ENCODE peak calls at places on chromosomes 12 and 14, in eight cellular contexts. One of them, this sample, is unnamed.

GRCh38 chr14:92105845-92106094 is 612 bp downstream of the ATXN3 start:
- DNase-seq in MM.1S: no peak
- DNase-seq in GM23248: peak
- DNase-seq in PC-3: peak
- DNase-seq in GM23338: no peak
- DNase-seq in neural progenitor cell: no peak
- DNase-seq in HCT116: no peak
- DNase-seq in SK-N-SH: no peak
- DNase-seq in this sample: peak

GRCh38 chr12:92623386-92623785 is 79.4 kb upstream of the PLEKHG7 start:
- DNase-seq in MM.1S: no peak
- DNase-seq in GM23248: no peak
- DNase-seq in PC-3: no peak
- DNase-seq in GM23338: no peak
- DNase-seq in neural progenitor cell: no peak
- DNase-seq in HCT116: no peak
- DNase-seq in SK-N-SH: no peak
- DNase-seq in this sample: no peak

GRCh38 chr12:38905480-38906351 is at the start of gene CPNE8:
- DNase-seq in MM.1S: peak
- DNase-seq in GM23248: peak
- DNase-seq in PC-3: peak
- DNase-seq in GM23338: peak
- DNase-seq in neural progenitor cell: peak
- DNase-seq in HCT116: peak
- DNase-seq in SK-N-SH: peak
- DNase-seq in this sample: no peak

GRCh38 chr14:69315302-69315701 is 55.3 kb downstream of the GALNT16 start:
- DNase-seq in MM.1S: no peak
- DNase-seq in GM23248: no peak
- DNase-seq in PC-3: peak
- DNase-seq in GM23338: no peak
- DNase-seq in neural progenitor cell: no peak
- DNase-seq in HCT116: no peak
- DNase-seq in SK-N-SH: no peak
- DNase-seq in this sample: no peak

GRCh38 chr12:89977356-89978185 is 268.9 kb upstream of the ATP2B1 start:
- DNase-seq in MM.1S: no peak
- DNase-seq in GM23248: peak
- DNase-seq in PC-3: peak
- DNase-seq in GM23338: no peak
- DNase-seq in neural progenitor cell: no peak
- DNase-seq in HCT116: no peak
- DNase-seq in SK-N-SH: no peak
- DNase-seq in this sample: no peak

GRCh38 chr12:119178544-119179334 is at the start of gene HSPB8:
- DNase-seq in MM.1S: no peak
- DNase-seq in GM23248: peak
- DNase-seq in PC-3: peak
- DNase-seq in GM23338: peak
- DNase-seq in neural progenitor cell: peak
- DNase-seq in HCT116: peak
- DNase-seq in SK-N-SH: peak
- DNase-seq in this sample: no peak

GRCh38 chr12:25249951-25250738 is 584 bp downstream of the KRAS start:
- DNase-seq in MM.1S: peak
- DNase-seq in GM23248: peak
- DNase-seq in PC-3: no peak
- DNase-seq in GM23338: peak
- DNase-seq in neural progenitor cell: peak
- DNase-seq in HCT116: no peak
- DNase-seq in SK-N-SH: peak
- DNase-seq in this sample: peak

GRCh38 chr12:107393043-107393725 is 292.4 kb upstream of the PWP1 start:
- DNase-seq in MM.1S: no peak
- DNase-seq in GM23248: no peak
- DNase-seq in PC-3: no peak
- DNase-seq in GM23338: no peak
- DNase-seq in neural progenitor cell: no peak
- DNase-seq in HCT116: no peak
- DNase-seq in SK-N-SH: no peak
- DNase-seq in this sample: no peak

GRCh38 chr14:31395572-31396205 is 24.7 kb downstream of the HEATR5A start:
- DNase-seq in MM.1S: no peak
- DNase-seq in GM23248: peak
- DNase-seq in PC-3: no peak
- DNase-seq in GM23338: no peak
- DNase-seq in neural progenitor cell: no peak
- DNase-seq in HCT116: no peak
- DNase-seq in SK-N-SH: no peak
- DNase-seq in this sample: no peak

GRCh38 chr14:52025952-52026510 is 36.7 kb downstream of the RTRAF start:
- DNase-seq in MM.1S: no peak
- DNase-seq in GM23248: no peak
- DNase-seq in PC-3: no peak
- DNase-seq in GM23338: no peak
- DNase-seq in neural progenitor cell: no peak
- DNase-seq in HCT116: no peak
- DNase-seq in SK-N-SH: no peak
- DNase-seq in this sample: no peak

GRCh38 chr12:131711551-131712205 is 788 bp downstream of the SFSWAP start:
- DNase-seq in MM.1S: no peak
- DNase-seq in GM23248: peak
- DNase-seq in PC-3: no peak
- DNase-seq in GM23338: peak
- DNase-seq in neural progenitor cell: peak
- DNase-seq in HCT116: no peak
- DNase-seq in SK-N-SH: no peak
- DNase-seq in this sample: no peak

GRCh38 chr12:122871851-122872785 is 23.8 kb downstream of the VPS37B start:
- DNase-seq in MM.1S: peak
- DNase-seq in GM23248: peak
- DNase-seq in PC-3: peak
- DNase-seq in GM23338: peak
- DNase-seq in neural progenitor cell: peak
- DNase-seq in HCT116: no peak
- DNase-seq in SK-N-SH: peak
- DNase-seq in this sample: peak

GRCh38 chr12:54033106-54033979 is 493 bp downstream of the HOXC5 start:
- DNase-seq in MM.1S: no peak
- DNase-seq in GM23248: peak
- DNase-seq in PC-3: peak
- DNase-seq in GM23338: peak
- DNase-seq in neural progenitor cell: peak
- DNase-seq in HCT116: no peak
- DNase-seq in SK-N-SH: peak
- DNase-seq in this sample: no peak
- H3K4me3 ChIP-seq in MM.1S: no peak
- H3K4me3 ChIP-seq in GM23248: peak
- H3K4me3 ChIP-seq in PC-3: peak
- H3K4me3 ChIP-seq in GM23338: peak
- H3K4me3 ChIP-seq in neural progenitor cell: no peak
- H3K4me3 ChIP-seq in HCT116: peak
- H3K4me3 ChIP-seq in SK-N-SH: peak
- H3K4me3 ChIP-seq in this sample: peak

GRCh38 chr12:32217354-32218310 is 111.0 kb downstream of the BICD1 start:
- DNase-seq in MM.1S: no peak
- DNase-seq in GM23248: peak
- DNase-seq in PC-3: peak
- DNase-seq in GM23338: no peak
- DNase-seq in neural progenitor cell: no peak
- DNase-seq in HCT116: no peak
- DNase-seq in SK-N-SH: no peak
- DNase-seq in this sample: peak
- TF ChIP-seq EZH2phosphoT487 in MM.1S: no peak
- TF ChIP-seq EZH2phosphoT487 in GM23248: no peak
- TF ChIP-seq EZH2phosphoT487 in PC-3: no peak
- TF ChIP-seq EZH2phosphoT487 in GM23338: no peak
- TF ChIP-seq EZH2phosphoT487 in neural progenitor cell: no peak
- TF ChIP-seq EZH2phosphoT487 in HCT116: no peak
- TF ChIP-seq EZH2phosphoT487 in SK-N-SH: no peak
- TF ChIP-seq EZH2phosphoT487 in this sample: no peak

DNA sequence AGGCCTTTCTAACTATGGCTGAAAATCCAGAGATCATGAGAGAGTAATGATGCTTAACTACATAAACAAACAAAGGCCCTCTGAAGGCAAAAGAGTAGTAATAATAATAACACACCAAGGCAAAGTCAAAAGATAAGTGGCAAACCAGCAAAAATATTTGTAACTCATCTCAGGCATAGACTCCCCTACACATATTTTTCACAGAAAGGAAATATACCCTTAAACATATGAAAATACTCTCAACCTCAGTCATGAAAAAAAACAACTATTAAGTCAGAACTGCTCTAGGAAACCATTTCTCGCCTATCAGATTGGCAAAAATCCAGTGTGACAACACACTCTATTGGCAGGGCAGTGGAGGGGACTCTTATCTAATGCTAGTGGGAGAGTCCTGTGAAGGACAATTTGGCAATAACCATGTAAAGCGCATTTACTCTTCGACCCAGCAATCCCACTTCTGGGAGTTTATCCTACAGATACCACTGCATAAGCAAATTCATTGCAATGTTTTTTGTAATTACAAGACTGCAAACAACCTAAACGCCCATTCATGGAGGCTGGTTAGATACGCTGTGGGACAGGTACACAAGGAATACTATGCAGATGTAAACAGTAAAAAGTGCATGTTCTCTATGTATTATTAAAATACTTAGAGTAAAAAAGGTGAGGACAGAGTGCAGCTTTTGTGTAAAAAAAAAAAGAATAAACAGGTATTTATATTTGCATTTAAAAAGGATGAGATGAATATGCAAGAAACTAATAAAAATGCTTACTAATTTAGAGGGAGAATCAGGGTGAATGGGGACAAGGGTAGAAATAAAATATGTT is 26.0 kb upstream of the IL22 start:
- DNase-seq in MM.1S: no peak
- DNase-seq in GM23248: no peak
- DNase-seq in PC-3: no peak
- DNase-seq in GM23338: no peak
- DNase-seq in neural progenitor cell: no peak
- DNase-seq in HCT116: no peak
- DNase-seq in SK-N-SH: peak
- DNase-seq in this sample: no peak
- H3K4me3 ChIP-seq in MM.1S: no peak
- H3K4me3 ChIP-seq in GM23248: no peak
- H3K4me3 ChIP-seq in PC-3: no peak
- H3K4me3 ChIP-seq in GM23338: no peak
- H3K4me3 ChIP-seq in neural progenitor cell: no peak
- H3K4me3 ChIP-seq in HCT116: no peak
- H3K4me3 ChIP-seq in SK-N-SH: no peak
- H3K4me3 ChIP-seq in this sample: no peak

DNA sequence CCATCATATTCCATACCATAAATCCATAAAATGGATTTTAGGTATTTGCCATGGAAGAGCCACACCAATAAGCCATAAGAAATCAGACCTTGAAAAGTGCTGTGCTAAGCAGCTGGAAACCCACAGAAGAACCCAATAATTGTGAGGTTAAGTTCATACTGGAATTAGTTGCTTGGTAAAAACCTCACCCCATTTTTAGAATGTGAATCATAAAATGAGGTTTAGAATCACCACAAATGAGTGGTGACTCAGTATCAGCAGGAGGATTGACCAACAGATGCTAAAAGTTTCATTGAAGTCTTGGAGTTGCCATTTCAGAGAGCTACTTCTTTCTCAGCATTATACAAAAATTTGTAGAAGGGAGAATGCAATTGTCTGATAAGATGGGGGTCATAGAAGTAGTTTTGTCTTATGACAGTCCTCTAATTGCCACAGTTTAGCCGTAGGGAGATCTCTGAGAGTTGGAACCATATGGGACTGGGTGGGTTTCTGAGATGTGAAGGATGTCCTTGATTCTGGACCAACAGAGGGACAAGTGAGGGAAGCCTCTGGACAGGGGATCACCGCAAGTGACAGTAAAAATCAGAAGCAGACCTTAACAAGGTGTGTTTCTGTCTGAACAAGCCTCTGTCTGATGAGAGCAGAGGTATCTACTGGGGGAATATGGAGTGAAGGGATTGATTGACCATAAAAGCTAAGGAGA is 1.4 kb upstream of the STON2 start:
- DNase-seq in MM.1S: peak
- DNase-seq in GM23248: peak
- DNase-seq in PC-3: peak
- DNase-seq in GM23338: no peak
- DNase-seq in neural progenitor cell: no peak
- DNase-seq in HCT116: peak
- DNase-seq in SK-N-SH: no peak
- DNase-seq in this sample: no peak
- TF ChIP-seq EZH2phosphoT487 in MM.1S: no peak
- TF ChIP-seq EZH2phosphoT487 in GM23248: no peak
- TF ChIP-seq EZH2phosphoT487 in PC-3: no peak
- TF ChIP-seq EZH2phosphoT487 in GM23338: no peak
- TF ChIP-seq EZH2phosphoT487 in neural progenitor cell: no peak
- TF ChIP-seq EZH2phosphoT487 in HCT116: no peak
- TF ChIP-seq EZH2phosphoT487 in SK-N-SH: no peak
- TF ChIP-seq EZH2phosphoT487 in this sample: no peak

GRCh38 chr14:23551266-23552028 is at the start of gene ZFHX2:
- DNase-seq in MM.1S: peak
- DNase-seq in GM23248: peak
- DNase-seq in PC-3: peak
- DNase-seq in GM23338: peak
- DNase-seq in neural progenitor cell: peak
- DNase-seq in HCT116: peak
- DNase-seq in SK-N-SH: peak
- DNase-seq in this sample: peak
- H3K4me3 ChIP-seq in MM.1S: peak
- H3K4me3 ChIP-seq in GM23248: peak
- H3K4me3 ChIP-seq in PC-3: peak
- H3K4me3 ChIP-seq in GM23338: peak
- H3K4me3 ChIP-seq in neural progenitor cell: peak
- H3K4me3 ChIP-seq in HCT116: peak
- H3K4me3 ChIP-seq in SK-N-SH: peak
- H3K4me3 ChIP-seq in this sample: peak

DNA sequence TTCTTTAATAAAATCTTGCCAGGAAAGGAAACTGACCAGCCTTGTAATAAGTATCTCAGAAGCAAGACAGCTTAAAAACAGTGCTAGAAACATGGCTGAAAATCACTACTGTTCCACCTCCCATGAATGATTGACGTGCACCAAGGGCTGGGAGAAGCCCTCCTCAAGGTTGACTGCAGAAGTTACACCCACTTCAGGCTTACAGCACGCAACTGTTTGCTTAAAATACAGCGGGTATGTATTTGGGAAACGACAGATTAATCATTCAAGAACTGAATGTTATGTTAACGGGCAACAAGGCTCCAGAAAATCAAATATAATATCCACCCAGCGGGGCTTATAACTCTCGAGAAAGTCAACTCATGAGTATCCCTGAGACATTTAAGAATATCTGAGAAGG is 22.1 kb downstream of the PRKD1 start:
- DNase-seq in MM.1S: no peak
- DNase-seq in GM23248: no peak
- DNase-seq in PC-3: no peak
- DNase-seq in GM23338: no peak
- DNase-seq in neural progenitor cell: no peak
- DNase-seq in HCT116: no peak
- DNase-seq in SK-N-SH: no peak
- DNase-seq in this sample: no peak
- TF ChIP-seq EZH2phosphoT487 in MM.1S: no peak
- TF ChIP-seq EZH2phosphoT487 in GM23248: no peak
- TF ChIP-seq EZH2phosphoT487 in PC-3: no peak
- TF ChIP-seq EZH2phosphoT487 in GM23338: no peak
- TF ChIP-seq EZH2phosphoT487 in neural progenitor cell: no peak
- TF ChIP-seq EZH2phosphoT487 in HCT116: no peak
- TF ChIP-seq EZH2phosphoT487 in SK-N-SH: no peak
- TF ChIP-seq EZH2phosphoT487 in this sample: no peak

This sample was measured in OCI-LY7.